ENCODE peak calls at places on chromosomes 11 and 22, in eight cellular contexts. H, Z, E, Q, C, P, I and D are unnamed samples.

GRCh38 chr11:73942030-73942429 is 8.8 kb upstream of the DNAJB13 start:
- DNase-seq in E (no peak), P (no peak), H (no peak), C (no peak), Q (no peak), I (no peak), Z (no peak), D (no peak)

GRCh38 chr11:124115782-124116616 is 749 bp downstream of the VWA5A start:
- DNase-seq in P (no peak), H (no peak), I (peak), C (peak), Z (no peak), E (no peak), Q (no peak), D (peak)

GRCh38 chr11:125626381-125626950 is 1.5 kb downstream of the CHEK1 start:
- DNase-seq in Z (no peak), P (no peak), H (no peak), Q (peak), C (no peak), I (no peak), E (no peak), D (no peak)

GRCh38 chr11:7906481-7906880 is 24.6 kb downstream of the OR10A6 start:
- DNase-seq in E (no peak), H (no peak), Q (no peak), C (peak), I (peak), Z (no peak), P (no peak), D (no peak)

GRCh38 chr11:14374922-14375630 is 16.1 kb upstream of the RRAS2 start:
- DNase-seq in I (no peak), E (no peak), P (no peak), H (no peak), Z (no peak), Q (no peak), C (no peak), D (no peak)

GRCh38 chr22:40153186-40153585 is 24.5 kb upstream of the TNRC6B start:
- DNase-seq in P (no peak), E (no peak), Q (no peak), H (no peak), Z (no peak), I (no peak), C (no peak), D (no peak)

GRCh38 chr11:117600261-117600783 is 196.7 kb downstream of the DSCAML1 start:
- DNase-seq in P (no peak), C (no peak), Z (no peak), H (no peak), I (no peak), E (no peak), Q (no peak), D (no peak)

GRCh38 chr22:42945736-42946135 is 69.2 kb downstream of the PACSIN2 start:
- DNase-seq in H (no peak), C (peak), I (no peak), E (no peak), Z (no peak), P (no peak), Q (no peak), D (no peak)

GRCh38 chr22:49359061-49359460 is 468.6 kb downstream of the BRD1 start:
- DNase-seq in Z (no peak), I (no peak), Q (peak), H (no peak), P (no peak), E (no peak), C (no peak), D (no peak)

GRCh38 chr11:133988686-133989410 is 32.1 kb upstream of the IGSF9B start:
- DNase-seq in I (no peak), Z (peak), Q (no peak), E (no peak), H (no peak), C (no peak), P (no peak), D (no peak)

GRCh38 chr11:72813740-72814138 is 472 bp upstream of the ATG16L2 start:
- DNase-seq in H (no peak), Q (peak), C (peak), I (peak), E (no peak), Z (peak), P (peak), D (peak)

GRCh38 chr11:117759305-117759704 is 37.7 kb downstream of the DSCAML1 start:
- DNase-seq in P (no peak), C (no peak), E (no peak), H (no peak), Q (no peak), Z (no peak), I (no peak), D (no peak)

GRCh38 chr22:30327864-30328345 is 1.2 kb upstream of the TBC1D10A start:
- DNase-seq in E (no peak), Z (no peak), I (peak), Q (peak), H (no peak), P (no peak), C (peak), D (no peak)

GRCh38 chr11:45606514-45607024 is 58.9 kb downstream of the CHST1 start:
- DNase-seq in Z (no peak), E (no peak), P (no peak), I (no peak), H (no peak), Q (no peak), C (no peak), D (no peak)

GRCh38 chr11:86388198-86388597 is 13.5 kb downstream of the CCDC81 start:
- DNase-seq in Q (no peak), Z (no peak), H (no peak), E (no peak), C (no peak), I (no peak), P (no peak), D (no peak)

GRCh38 chr11:128450882-128451647 is 136.3 kb downstream of the ETS1 start:
- DNase-seq in C (no peak), Z (no peak), I (no peak), P (no peak), H (no peak), E (no peak), Q (no peak), D (no peak)

GRCh38 chr22:33577862-33578411 is 342.3 kb downstream of the LARGE1 start:
- DNase-seq in H (no peak), C (no peak), Q (peak), E (no peak), Z (no peak), I (no peak), P (no peak), D (no peak)

GRCh38 chr11:64915366-64915887 is 1.6 kb downstream of the ATG2A start:
- DNase-seq in Z (no peak), I (no peak), E (no peak), Q (no peak), H (no peak), P (no peak), C (no peak), D (no peak)

GRCh38 chr11:73623651-73624050 is 22.7 kb upstream of the PLEKHB1 start:
- DNase-seq in C (no peak), I (no peak), H (no peak), E (no peak), P (no peak), Z (no peak), Q (no peak), D (no peak)

GRCh38 chr11:20671856-20672546 is 2.6 kb downstream of the NELL1 start:
- DNase-seq in I (peak), C (peak), Z (no peak), H (no peak), E (no peak), Q (no peak), P (no peak), D (peak)

GRCh38 chr22:22450343-22450839 is 58.2 kb downstream of the ZNF280B start:
- DNase-seq in Z (no peak), C (no peak), Q (peak), H (no peak), I (no peak), P (no peak), E (no peak), D (no peak)

GRCh38 chr11:64060861-64061444 is 25.2 kb downstream of the FLRT1 start:
- DNase-seq in C (no peak), I (peak), H (no peak), P (no peak), Q (peak), Z (peak), E (no peak), D (peak)

GRCh38 chr11:30342736-30343166 is 19.8 kb downstream of the ARL14EP start:
- DNase-seq in C (no peak), Q (peak), E (no peak), Z (no peak), P (no peak), H (no peak), I (no peak), D (no peak)

GRCh38 chr11:117604349-117604995 is 192.5 kb downstream of the DSCAML1 start:
- DNase-seq in E (no peak), Z (no peak), H (no peak), P (no peak), C (no peak), Q (no peak), I (peak), D (peak)

GRCh38 chr11:121494355-121495099 is 41.8 kb upstream of the SORL1-AS1 start:
- DNase-seq in H (no peak), I (peak), C (no peak), Q (peak), P (no peak), Z (no peak), E (no peak), D (no peak)

GRCh38 chr11:30128269-30128932 is 102.4 kb upstream of the FSHB start:
- DNase-seq in P (no peak), E (peak), C (peak), Z (no peak), Q (peak), H (no peak), I (peak), D (peak)

GRCh38 chr22:40176921-40177737 is 596 bp upstream of the TNRC6B start:
- DNase-seq in E (no peak), Z (peak), H (no peak), C (peak), P (peak), Q (peak), I (peak), D (peak)

GRCh38 chr11:848380-848931 is 5.8 kb downstream of the TSPAN4 start:
- DNase-seq in C (no peak), I (peak), Q (peak), E (no peak), Z (no peak), P (no peak), H (no peak), D (peak)

GRCh38 chr11:45885274-45885920 is at the start of gene MAPK8IP1:
- DNase-seq in Q (peak), H (no peak), C (peak), E (no peak), Z (peak), P (no peak), I (peak), D (peak)

GRCh38 chr22:37024339-37025157 is 5.0 kb downstream of the MPST start:
- DNase-seq in Z (no peak), H (no peak), P (no peak), C (no peak), E (no peak), I (no peak), Q (no peak), D (no peak)

GRCh38 chr11:58493676-58494075 is 14.2 kb downstream of the OR5B21 start:
- DNase-seq in P (no peak), H (no peak), Z (no peak), I (peak), C (peak), Q (no peak), E (no peak), D (peak)

GRCh38 chr22:19974233-19974861 is 32.7 kb upstream of the TXNRD2 start:
- DNase-seq in Q (peak), C (no peak), E (no peak), I (peak), H (no peak), Z (no peak), P (no peak), D (peak)

GRCh38 chr11:108498046-108498815 is at the start of gene POGLUT3:
- DNase-seq in Z (peak), E (no peak), I (no peak), C (no peak), H (peak), Q (no peak), P (peak), D (peak)

GRCh38 chr11:2779981-2780849 is 80.4 kb upstream of the KCNQ1OT1 start:
- DNase-seq in I (no peak), P (peak), Z (peak), C (no peak), H (peak), E (no peak), Q (no peak), D (peak)

DNA sequence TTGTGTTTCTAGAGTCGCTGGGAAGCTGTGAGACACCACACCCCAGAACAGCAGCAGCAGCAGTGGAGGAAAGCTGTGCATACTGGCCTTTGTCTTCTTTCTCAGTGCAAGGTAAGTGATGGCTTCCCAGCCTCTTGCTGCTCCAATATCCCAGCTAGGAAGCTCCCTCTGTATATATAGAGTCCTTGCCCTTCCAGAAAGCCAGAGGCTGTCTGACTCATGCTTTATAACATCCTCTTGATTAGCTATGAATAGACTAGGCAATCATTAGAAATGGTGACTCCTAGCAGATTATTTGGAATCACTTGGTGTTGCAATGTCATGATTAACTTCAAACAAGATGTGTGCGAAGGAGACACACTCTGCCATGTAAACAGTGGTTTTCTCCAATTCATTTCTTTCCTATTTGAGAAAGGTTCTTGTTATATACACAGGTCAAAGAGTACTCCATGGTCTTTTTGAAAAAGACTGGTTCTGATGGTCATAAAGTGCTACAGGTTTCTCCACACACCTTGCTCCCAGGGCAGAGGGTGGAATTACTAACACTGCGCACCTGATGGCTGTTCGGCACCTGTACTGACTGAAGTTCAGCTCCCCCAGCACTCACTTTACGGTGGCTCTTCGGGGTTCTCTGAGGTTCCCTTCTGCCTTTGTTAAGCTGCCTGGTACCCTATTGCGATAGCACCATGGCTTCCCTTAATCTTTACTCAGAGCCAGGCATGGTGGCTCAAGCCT is at the start of gene MMP1:
- DNase-seq in I (peak), E (peak), C (peak), Z (no peak), P (no peak), H (no peak), Q (no peak), D (no peak)
- H3K4me3 ChIP-seq in I (no peak), E (no peak), C (no peak), Z (no peak), P (no peak), H (no peak), Q (no peak), D (no peak)

GRCh38 chr11:69664103-69664775 is 10.9 kb downstream of the LTO1 start:
- DNase-seq in Q (no peak), P (peak), C (no peak), I (no peak), Z (no peak), E (no peak), H (peak), D (no peak)

GRCh38 chr11:69661413-69661715 is 13.8 kb downstream of the LTO1 start:
- DNase-seq in P (no peak), H (peak), E (no peak), I (no peak), Z (no peak), Q (no peak), C (no peak), D (no peak)

GRCh38 chr11:69663326-69663725 is 11.8 kb downstream of the LTO1 start:
- DNase-seq in H (peak), Z (no peak), C (no peak), Q (no peak), I (no peak), E (no peak), P (no peak), D (no peak)

GRCh38 chr11:69662806-69663205 is 12.3 kb downstream of the LTO1 start:
- DNase-seq in C (no peak), Q (no peak), E (no peak), Z (no peak), P (no peak), H (peak), I (no peak), D (no peak)

GRCh38 chr11:69662021-69662698 is 13.0 kb downstream of the LTO1 start:
- DNase-seq in E (no peak), Z (peak), I (no peak), P (no peak), Q (no peak), C (no peak), H (peak), D (no peak)
- TF ChIP-seq CTCF in E (peak), Z (no peak), I (peak), P (no peak), Q (peak), C (peak), H (no peak), D (peak)

DNA sequence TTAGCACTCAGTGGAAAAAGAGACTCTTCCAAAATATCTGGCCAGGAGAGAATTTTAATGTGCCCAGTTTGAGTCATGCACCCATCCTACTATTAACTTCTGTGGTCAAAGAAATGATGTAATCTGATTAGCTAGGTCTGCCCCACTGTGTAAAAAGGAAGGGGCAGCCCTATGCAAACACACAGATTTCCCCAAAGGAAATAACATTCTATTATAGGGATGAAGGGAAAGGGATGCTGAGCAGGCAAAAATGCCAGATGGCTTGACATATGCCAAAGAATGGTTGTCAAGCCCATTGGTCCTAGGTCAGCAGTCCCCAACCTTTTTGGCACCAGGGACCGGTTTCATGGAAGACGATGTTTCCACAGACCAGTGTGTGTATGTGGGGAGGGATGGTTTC is 43.3 kb upstream of the PAK1 start:
- DNase-seq in I (no peak), H (no peak), Q (no peak), E (no peak), Z (no peak), C (peak), P (no peak), D (no peak)
- H3K4me3 ChIP-seq in I (no peak), H (no peak), Q (no peak), E (no peak), Z (no peak), C (no peak), P (no peak), D (no peak)

GRCh38 chr11:60771146-60771545 is 14.0 kb upstream of the MS4A10 start:
- DNase-seq in Z (no peak), C (no peak), P (no peak), E (no peak), Q (no peak), H (no peak), I (no peak), D (no peak)
- TF ChIP-seq CTCF in Z (no peak), C (no peak), P (no peak), E (no peak), Q (no peak), H (no peak), I (no peak), D (no peak)

DNA sequence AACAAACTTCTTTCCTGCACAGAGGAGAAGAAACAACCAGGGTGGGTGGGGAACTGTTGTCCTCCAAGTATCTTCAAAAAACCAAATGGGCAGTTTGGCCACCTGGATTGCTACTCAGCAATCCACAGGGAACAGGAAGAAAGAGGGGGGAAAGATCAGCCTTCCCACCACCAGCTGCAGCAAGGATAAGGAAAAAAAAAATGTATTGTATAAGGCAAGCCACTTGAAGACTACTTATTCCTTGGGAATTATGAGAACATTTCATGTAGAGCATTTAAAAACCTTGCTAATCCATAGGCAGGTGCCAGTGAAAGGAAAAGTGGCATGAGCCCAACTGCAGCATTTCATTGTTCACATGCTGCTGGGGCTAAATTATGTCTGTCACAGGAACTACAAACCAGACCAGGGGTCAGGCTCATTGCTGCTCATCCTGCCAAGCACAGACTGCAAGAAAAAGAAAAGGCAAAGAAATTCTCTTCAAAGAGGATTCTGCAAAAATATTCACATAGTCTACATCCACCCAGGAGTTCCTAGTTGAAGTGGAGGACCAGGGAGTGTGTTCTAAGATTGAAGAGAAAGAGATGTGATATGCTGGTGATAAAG is 2.2 kb downstream of the RAB30 start:
- DNase-seq in P (no peak), C (no peak), E (no peak), Z (no peak), I (no peak), H (no peak), Q (peak), D (peak)
- H3K4me3 ChIP-seq in P (peak), C (no peak), E (peak), Z (peak), I (no peak), H (peak), Q (peak), D (no peak)

GRCh38 chr11:18314794-18315523 is 7.0 kb downstream of the HPS5 start:
- DNase-seq in E (no peak), P (no peak), Z (no peak), C (no peak), I (no peak), H (no peak), Q (no peak), D (no peak)
- TF ChIP-seq CTCF in E (no peak), P (no peak), Z (no peak), C (no peak), I (no peak), H (no peak), Q (no peak), D (no peak)

GRCh38 chr11:12838463-12839120 is 164.4 kb downstream of the TEAD1 start:
- DNase-seq in I (peak), C (peak), E (no peak), Z (no peak), P (peak), H (no peak), Q (no peak), D (no peak)
- H3K4me3 ChIP-seq in I (peak), C (peak), E (no peak), Z (peak), P (peak), H (no peak), Q (peak), D (no peak)

DNA sequence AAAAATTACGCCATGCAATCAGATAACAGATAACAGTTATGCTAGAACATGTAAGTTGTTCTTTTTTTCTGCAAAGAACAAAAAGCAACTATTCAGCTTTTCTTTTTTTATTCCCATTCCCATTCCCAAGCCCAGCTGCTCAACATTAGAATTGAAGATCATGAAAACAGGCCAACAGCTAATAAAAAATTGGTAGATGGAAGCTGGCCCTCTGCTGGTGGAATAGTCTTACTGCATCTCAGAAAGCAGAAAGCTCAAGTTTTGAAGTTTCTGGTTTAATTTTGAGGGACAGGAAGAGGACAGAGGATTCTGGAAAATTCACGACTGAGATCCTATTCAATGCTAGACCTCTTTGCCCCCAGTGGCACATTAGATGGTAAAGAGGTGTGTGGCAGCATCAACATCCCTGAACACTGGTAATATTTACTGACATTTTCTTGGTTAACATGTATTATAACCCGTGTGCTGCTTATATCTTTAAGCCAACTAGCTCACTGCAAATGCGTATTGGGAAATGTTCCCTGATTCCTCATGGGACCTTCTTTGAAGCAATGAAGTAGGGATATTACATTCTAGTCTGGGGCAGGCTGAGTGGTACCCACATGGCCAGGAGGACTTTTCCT is 591.2 kb downstream of the OPCML start:
- DNase-seq in E (peak), H (no peak), Z (no peak), Q (peak), P (no peak), I (peak), C (peak), D (peak)
- TF ChIP-seq CTCF in E (peak), H (peak), Z (peak), Q (peak), P (peak), I (peak), C (peak), D (peak)